ENCODE peak calls at places on chromosomes 7 and 10, in five cellular contexts. One of them, this sample, is unnamed.

GRCh38 chr7:74294191-74294998 is 5.2 kb downstream of the CLIP2 start:
- DNase-seq in NCI-H1105 treated with DMSO at 0.1 percent for 48 hours: no peak
- DNase-seq in HAP-1: no peak
- DNase-seq in epithelial cell of esophagus: no peak
- DNase-seq in skeletal muscle cell: no peak
- DNase-seq in this sample: no peak

GRCh38 chr7:116180302-116180701 is 30.0 kb upstream of the TES start:
- DNase-seq in NCI-H1105 treated with DMSO at 0.1 percent for 48 hours: peak
- DNase-seq in HAP-1: peak
- DNase-seq in epithelial cell of esophagus: peak
- DNase-seq in skeletal muscle cell: no peak
- DNase-seq in this sample: peak

GRCh38 chr7:131108212-131108980 is 219.3 kb upstream of the MKLN1 start:
- DNase-seq in NCI-H1105 treated with DMSO at 0.1 percent for 48 hours: no peak
- DNase-seq in HAP-1: no peak
- DNase-seq in epithelial cell of esophagus: no peak
- DNase-seq in skeletal muscle cell: no peak
- DNase-seq in this sample: no peak

GRCh38 chr10:34495938-34496337 is 319.2 kb downstream of the PARD3 start:
- DNase-seq in NCI-H1105 treated with DMSO at 0.1 percent for 48 hours: no peak
- DNase-seq in HAP-1: no peak
- DNase-seq in epithelial cell of esophagus: no peak
- DNase-seq in skeletal muscle cell: no peak
- DNase-seq in this sample: no peak

GRCh38 chr10:97336942-97337719 is 2.6 kb upstream of the FRAT2 start:
- DNase-seq in NCI-H1105 treated with DMSO at 0.1 percent for 48 hours: peak
- DNase-seq in HAP-1: peak
- DNase-seq in epithelial cell of esophagus: peak
- DNase-seq in skeletal muscle cell: no peak
- DNase-seq in this sample: no peak

GRCh38 chr7:35985126-35985754 is 167.8 kb upstream of the EEPD1 start:
- DNase-seq in NCI-H1105 treated with DMSO at 0.1 percent for 48 hours: peak
- DNase-seq in HAP-1: peak
- DNase-seq in epithelial cell of esophagus: peak
- DNase-seq in skeletal muscle cell: no peak
- DNase-seq in this sample: peak

GRCh38 chr10:71729023-71729649 is 9.6 kb upstream of the C10orf105 start:
- DNase-seq in NCI-H1105 treated with DMSO at 0.1 percent for 48 hours: no peak
- DNase-seq in HAP-1: no peak
- DNase-seq in epithelial cell of esophagus: peak
- DNase-seq in skeletal muscle cell: no peak
- DNase-seq in this sample: peak

GRCh38 chr7:47458486-47458885 is 123.4 kb downstream of the TNS3 start:
- DNase-seq in NCI-H1105 treated with DMSO at 0.1 percent for 48 hours: no peak
- DNase-seq in HAP-1: no peak
- DNase-seq in epithelial cell of esophagus: no peak
- DNase-seq in skeletal muscle cell: no peak
- DNase-seq in this sample: no peak

GRCh38 chr7:130400120-130400572 is 19.9 kb downstream of the CPA1 start:
- DNase-seq in NCI-H1105 treated with DMSO at 0.1 percent for 48 hours: no peak
- DNase-seq in HAP-1: no peak
- DNase-seq in epithelial cell of esophagus: no peak
- DNase-seq in skeletal muscle cell: no peak
- DNase-seq in this sample: no peak

GRCh38 chr7:74329225-74329624 is 40.0 kb downstream of the CLIP2 start:
- DNase-seq in NCI-H1105 treated with DMSO at 0.1 percent for 48 hours: no peak
- DNase-seq in HAP-1: no peak
- DNase-seq in epithelial cell of esophagus: no peak
- DNase-seq in skeletal muscle cell: no peak
- DNase-seq in this sample: no peak

This sample was measured in NCI-H226.